ENCODE peak calls at places on chromosome 1, in six cellular contexts. One of them, this sample, is unnamed.

GRCh38 chr1:212188599-212189351 is 96.4 kb upstream of the PPP2R5A start:
- DNase-seq in GM13976: peak
- DNase-seq in H9: no peak
- DNase-seq in activated T-helper 1 cell treated with anti-CD3 and anti-CD28 coated beads, Interleukin-12 subunit alpha, Interleukin-12 subunit beta, Interleukin-2, Interleukin-4 antibody, amounts not matched to agents 30 ng/mL and 10 ng/mL and 1 ng/mL, durations not matched to agents 14 hours and 24 hours and 36 hours: peak
- DNase-seq in heart right ventricle: no peak
- DNase-seq in EL: no peak
- DNase-seq in this sample: no peak

GRCh38 chr1:181089017-181089776 is 697 bp downstream of the IER5 start:
- DNase-seq in GM13976: no peak
- DNase-seq in H9: no peak
- DNase-seq in activated T-helper 1 cell treated with anti-CD3 and anti-CD28 coated beads, Interleukin-12 subunit alpha, Interleukin-12 subunit beta, Interleukin-2, Interleukin-4 antibody, amounts not matched to agents 30 ng/mL and 10 ng/mL and 1 ng/mL, durations not matched to agents 14 hours and 24 hours and 36 hours: peak
- DNase-seq in heart right ventricle: peak
- DNase-seq in EL: peak
- DNase-seq in this sample: no peak

GRCh38 chr1:76627498-76627897 is 239.8 kb upstream of the ST6GALNAC5 start:
- DNase-seq in GM13976: no peak
- DNase-seq in H9: no peak
- DNase-seq in activated T-helper 1 cell treated with anti-CD3 and anti-CD28 coated beads, Interleukin-12 subunit alpha, Interleukin-12 subunit beta, Interleukin-2, Interleukin-4 antibody, amounts not matched to agents 30 ng/mL and 10 ng/mL and 1 ng/mL, durations not matched to agents 14 hours and 24 hours and 36 hours: no peak
- DNase-seq in heart right ventricle: no peak
- DNase-seq in EL: no peak
- DNase-seq in this sample: no peak

GRCh38 chr1:9152535-9152934 is 23.6 kb upstream of the GPR157 start:
- DNase-seq in GM13976: no peak
- DNase-seq in H9: no peak
- DNase-seq in activated T-helper 1 cell treated with anti-CD3 and anti-CD28 coated beads, Interleukin-12 subunit alpha, Interleukin-12 subunit beta, Interleukin-2, Interleukin-4 antibody, amounts not matched to agents 30 ng/mL and 10 ng/mL and 1 ng/mL, durations not matched to agents 14 hours and 24 hours and 36 hours: no peak
- DNase-seq in heart right ventricle: no peak
- DNase-seq in EL: no peak
- DNase-seq in this sample: no peak

GRCh38 chr1:244329591-244330317 is 122.0 kb downstream of the ADSS2 start:
- DNase-seq in GM13976: no peak
- DNase-seq in H9: no peak
- DNase-seq in activated T-helper 1 cell treated with anti-CD3 and anti-CD28 coated beads, Interleukin-12 subunit alpha, Interleukin-12 subunit beta, Interleukin-2, Interleukin-4 antibody, amounts not matched to agents 30 ng/mL and 10 ng/mL and 1 ng/mL, durations not matched to agents 14 hours and 24 hours and 36 hours: no peak
- DNase-seq in heart right ventricle: no peak
- DNase-seq in EL: no peak
- DNase-seq in this sample: peak

GRCh38 chr1:29864431-29865022 is 628.2 kb downstream of the PTPRU start:
- DNase-seq in GM13976: no peak
- DNase-seq in H9: no peak
- DNase-seq in activated T-helper 1 cell treated with anti-CD3 and anti-CD28 coated beads, Interleukin-12 subunit alpha, Interleukin-12 subunit beta, Interleukin-2, Interleukin-4 antibody, amounts not matched to agents 30 ng/mL and 10 ng/mL and 1 ng/mL, durations not matched to agents 14 hours and 24 hours and 36 hours: no peak
- DNase-seq in heart right ventricle: no peak
- DNase-seq in EL: no peak
- DNase-seq in this sample: no peak

GRCh38 chr1:5857508-5858090 is 134.6 kb downstream of the NPHP4 start:
- DNase-seq in GM13976: no peak
- DNase-seq in H9: no peak
- DNase-seq in activated T-helper 1 cell treated with anti-CD3 and anti-CD28 coated beads, Interleukin-12 subunit alpha, Interleukin-12 subunit beta, Interleukin-2, Interleukin-4 antibody, amounts not matched to agents 30 ng/mL and 10 ng/mL and 1 ng/mL, durations not matched to agents 14 hours and 24 hours and 36 hours: no peak
- DNase-seq in heart right ventricle: no peak
- DNase-seq in EL: no peak
- DNase-seq in this sample: no peak

GRCh38 chr1:23617019-23617418 is 57.7 kb upstream of the ID3 start:
- DNase-seq in GM13976: no peak
- DNase-seq in H9: no peak
- DNase-seq in activated T-helper 1 cell treated with anti-CD3 and anti-CD28 coated beads, Interleukin-12 subunit alpha, Interleukin-12 subunit beta, Interleukin-2, Interleukin-4 antibody, amounts not matched to agents 30 ng/mL and 10 ng/mL and 1 ng/mL, durations not matched to agents 14 hours and 24 hours and 36 hours: no peak
- DNase-seq in heart right ventricle: no peak
- DNase-seq in EL: no peak
- DNase-seq in this sample: no peak

GRCh38 chr1:201149400-201149799 is 4.9 kb downstream of the TMEM9 start:
- DNase-seq in GM13976: peak
- DNase-seq in H9: no peak
- DNase-seq in activated T-helper 1 cell treated with anti-CD3 and anti-CD28 coated beads, Interleukin-12 subunit alpha, Interleukin-12 subunit beta, Interleukin-2, Interleukin-4 antibody, amounts not matched to agents 30 ng/mL and 10 ng/mL and 1 ng/mL, durations not matched to agents 14 hours and 24 hours and 36 hours: no peak
- DNase-seq in heart right ventricle: no peak
- DNase-seq in EL: peak
- DNase-seq in this sample: peak

GRCh38 chr1:15492572-15492971 is 16.7 kb downstream of the CELA2B start:
- DNase-seq in GM13976: no peak
- DNase-seq in H9: no peak
- DNase-seq in activated T-helper 1 cell treated with anti-CD3 and anti-CD28 coated beads, Interleukin-12 subunit alpha, Interleukin-12 subunit beta, Interleukin-2, Interleukin-4 antibody, amounts not matched to agents 30 ng/mL and 10 ng/mL and 1 ng/mL, durations not matched to agents 14 hours and 24 hours and 36 hours: no peak
- DNase-seq in heart right ventricle: peak
- DNase-seq in EL: no peak
- DNase-seq in this sample: no peak

GRCh38 chr1:209168204-209168603 is 415.3 kb upstream of the CAMK1G start:
- DNase-seq in GM13976: no peak
- DNase-seq in H9: no peak
- DNase-seq in activated T-helper 1 cell treated with anti-CD3 and anti-CD28 coated beads, Interleukin-12 subunit alpha, Interleukin-12 subunit beta, Interleukin-2, Interleukin-4 antibody, amounts not matched to agents 30 ng/mL and 10 ng/mL and 1 ng/mL, durations not matched to agents 14 hours and 24 hours and 36 hours: no peak
- DNase-seq in heart right ventricle: no peak
- DNase-seq in EL: peak
- DNase-seq in this sample: peak

GRCh38 chr1:208126108-208126507 is 118.1 kb downstream of the PLXNA2 start:
- DNase-seq in GM13976: no peak
- DNase-seq in H9: no peak
- DNase-seq in activated T-helper 1 cell treated with anti-CD3 and anti-CD28 coated beads, Interleukin-12 subunit alpha, Interleukin-12 subunit beta, Interleukin-2, Interleukin-4 antibody, amounts not matched to agents 30 ng/mL and 10 ng/mL and 1 ng/mL, durations not matched to agents 14 hours and 24 hours and 36 hours: no peak
- DNase-seq in heart right ventricle: no peak
- DNase-seq in EL: no peak
- DNase-seq in this sample: no peak

This sample was measured in kidney tubule cell.